ENCODE peak calls at places on chromosome 15, in eight cellular contexts. O is CD8-positive, alpha-beta T cell; M is neuronal stem cell; V is testis; D is adrenal gland; H is effector memory CD4-positive, alpha-beta T cell; B is colonic mucosa; C is suprapubic skin. T is an unnamed sample.

GRCh38 chr15:82952156-82953081 is at the start of gene HOMER2:
- DNase-seq in O (no peak), M (peak; percentile 40), V (peak; percentile 17), D (peak; percentile 43), H (no peak), B (no peak), C (no peak), T (peak; percentile 57)

GRCh38 chr15:101684384-101684783 is 32.2 kb upstream of the TM2D3 start:
- DNase-seq in O (no peak), M (no peak), V (no peak), D (no peak), H (no peak), B (no peak), C (no peak), T (no peak)

GRCh38 chr15:60962087-60962486 is 267.0 kb downstream of the RORA start:
- DNase-seq in O (no peak), M (no peak), V (no peak), D (no peak), H (no peak), B (no peak), C (no peak), T (no peak)

GRCh38 chr15:77611767-77612166 is 20.9 kb downstream of the LINGO1 start:
- DNase-seq in O (no peak), M (no peak), V (no peak), D (no peak), H (no peak), B (peak; percentile 65), C (no peak), T (no peak)

GRCh38 chr15:44489464-44489863 is 47.5 kb upstream of the EIF3J start:
- DNase-seq in O (no peak), M (no peak), V (no peak), D (no peak), H (no peak), B (no peak), C (no peak), T (no peak)

GRCh38 chr15:58190419-58190818 is 52.2 kb downstream of the AQP9 start:
- DNase-seq in O (no peak), M (no peak), V (no peak), D (no peak), H (no peak), B (no peak), C (no peak), T (no peak)

GRCh38 chr15:99057697-99058420 is 47.0 kb upstream of the SYNM start:
- DNase-seq in O (no peak), M (no peak), V (peak; percentile 21), D (no peak), H (no peak), B (no peak), C (no peak), T (no peak)

GRCh38 chr15:71691700-71692417 is 118.5 kb upstream of the NR2E3 start:
- DNase-seq in O (no peak), M (no peak), V (peak; percentile 40), D (no peak), H (no peak), B (no peak), C (no peak), T (peak; percentile 75)

GRCh38 chr15:63945005-63945788 is 101.1 kb downstream of the DAPK2 start:
- DNase-seq in O (peak; percentile 79), M (peak; percentile 54), V (peak; percentile 78), D (peak; percentile 71), H (peak; percentile 29), B (peak; percentile 87), C (no peak), T (peak; percentile 83)

GRCh38 chr15:79965836-79966630 is 5.0 kb downstream of the BCL2A1 start:
- DNase-seq in O (no peak), M (no peak), V (no peak), D (no peak), H (no peak), B (no peak), C (no peak), T (no peak)

GRCh38 chr15:58433597-58434333 is 2.0 kb downstream of the LIPC start:
- DNase-seq in O (no peak), M (no peak), V (no peak), D (no peak), H (no peak), B (peak; percentile 20), C (no peak), T (no peak)

GRCh38 chr15:80856400-80856799 is 77.2 kb downstream of the CEMIP start:
- DNase-seq in O (no peak), M (no peak), V (no peak), D (no peak), H (no peak), B (no peak), C (no peak), T (no peak)

GRCh38 chr15:71337197-71337845 is 222.1 kb downstream of the THSD4 start:
- DNase-seq in O (no peak), M (no peak), V (no peak), D (no peak), H (no peak), B (no peak), C (no peak), T (no peak)

GRCh38 chr15:101647251-101647650 is 4.9 kb downstream of the TM2D3 start:
- DNase-seq in O (no peak), M (no peak), V (no peak), D (no peak), H (no peak), B (no peak), C (no peak), T (no peak)

GRCh38 chr15:26066896-26067295 is 203.8 kb upstream of the ATP10A start:
- DNase-seq in O (no peak), M (no peak), V (no peak), D (no peak), H (no peak), B (no peak), C (no peak), T (no peak)

GRCh38 chr15:76840830-76841460 is 64.2 kb downstream of the SCAPER start:
- DNase-seq in O (no peak), M (no peak), V (no peak), D (no peak), H (no peak), B (no peak), C (no peak), T (no peak)

GRCh38 chr15:98562361-98562791 is 86.0 kb upstream of the IGF1R start:
- DNase-seq in O (no peak), M (no peak), V (no peak), D (no peak), H (no peak), B (no peak), C (no peak), T (no peak)

GRCh38 chr15:88932271-88932874 is 19.2 kb upstream of the MFGE8 start:
- DNase-seq in O (no peak), M (no peak), V (no peak), D (no peak), H (no peak), B (no peak), C (no peak), T (no peak)

GRCh38 chr15:42553549-42553948 is 4.9 kb downstream of the HAUS2 start:
- DNase-seq in O (no peak), M (no peak), V (no peak), D (no peak), H (no peak), B (no peak), C (no peak), T (no peak)

GRCh38 chr15:42558739-42559138 is 10.1 kb downstream of the HAUS2 start:
- DNase-seq in O (no peak), M (no peak), V (no peak), D (no peak), H (no peak), B (no peak), C (no peak), T (no peak)
- H3K36me3 ChIP-seq in O (peaks cover 15% of the 10 kb centered on the region), M (peaks cover 64% of the 10 kb centered on the region), V (no peaks in the 10 kb centered on the region), D (no peaks in the 10 kb centered on the region), H (peaks cover 27% of the 10 kb centered on the region), B (peaks cover 8% of the 10 kb centered on the region), C (peaks cover 54% of the 10 kb centered on the region), T (no peaks in the 10 kb centered on the region)

GRCh38 chr15:84840255-84840654 is 23.1 kb downstream of the ALPK3 start:
- DNase-seq in O (no peak), M (no peak), V (no peak), D (no peak), H (no peak), B (no peak), C (no peak), T (no peak)
- H3K27ac ChIP-seq in O (no peak overlapping the region), M (no peak overlapping the region), V (no peak overlapping the region), D (peak overlapping the region; percentile 88), H (no peak overlapping the region), B (peak overlapping the region; percentile 5), C (peak overlapping the region; percentile 10), T (peak overlapping the region; percentile 57)

DNA sequence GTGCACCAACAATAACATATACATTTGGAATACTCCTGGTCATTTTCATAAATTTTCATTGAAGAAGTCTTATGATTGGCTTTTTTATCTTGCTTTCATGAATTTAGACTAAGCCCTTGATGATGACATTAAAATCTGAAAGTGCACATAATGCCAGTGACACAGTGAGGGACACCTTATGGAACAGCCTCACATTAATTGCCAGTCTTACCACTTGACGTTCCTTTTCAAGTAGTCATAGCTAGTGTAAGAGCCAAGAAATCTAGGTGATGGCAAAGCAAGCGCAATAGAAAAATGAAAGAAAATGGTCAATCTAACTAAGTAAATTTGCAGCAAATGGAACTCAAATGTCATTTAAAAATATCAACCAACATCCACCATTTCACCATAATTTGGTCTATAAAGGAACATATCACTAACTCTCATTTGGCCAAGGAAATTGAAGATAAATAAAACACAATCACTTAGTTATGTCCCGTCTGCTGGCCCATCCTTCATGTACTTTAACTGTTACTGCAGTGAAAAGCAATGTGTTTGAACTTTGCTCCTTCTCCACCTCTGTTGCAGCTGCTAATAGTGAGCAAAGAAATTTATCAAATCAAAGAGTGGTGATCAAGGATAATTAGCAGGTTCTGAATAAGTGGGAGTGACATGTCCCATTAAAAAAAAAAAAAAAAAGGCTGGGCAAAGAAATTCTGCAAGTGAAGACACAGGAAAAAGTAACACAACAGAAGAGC is 110.0 kb downstream of the TJP1 start:
- DNase-seq in O (no peak), M (no peak), V (no peak), D (no peak), H (no peak), B (no peak), C (no peak), T (no peak)
- H3K36me3 ChIP-seq in O (no peaks in the 10 kb centered on the region), M (peaks cover 94% of the 10 kb centered on the region), V (no peaks in the 10 kb centered on the region), D (no peaks in the 10 kb centered on the region), H (no peaks in the 10 kb centered on the region), B (no peaks in the 10 kb centered on the region), C (peaks cover 80% of the 10 kb centered on the region), T (no peaks in the 10 kb centered on the region)

DNA sequence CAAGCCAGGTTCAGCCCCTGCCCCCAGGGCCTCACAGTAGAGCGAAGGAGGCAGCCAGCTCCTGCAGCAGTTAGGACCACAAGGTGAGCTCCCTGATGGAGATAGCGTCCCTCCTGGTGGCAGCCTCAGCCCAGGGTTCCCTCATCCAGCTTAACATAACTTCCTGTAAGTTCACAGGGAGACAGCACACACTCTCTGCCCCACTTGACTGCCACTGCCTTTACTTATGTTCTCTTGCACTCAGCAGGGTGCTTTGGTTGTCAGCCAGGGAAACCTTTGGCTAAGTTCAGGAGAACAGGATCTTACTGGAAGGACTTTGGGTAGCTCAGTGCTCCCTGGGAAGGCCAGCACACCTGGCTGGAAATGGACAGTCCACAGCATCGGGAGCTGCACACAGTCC is 10.9 kb downstream of the KBTBD13 start:
- DNase-seq in O (no peak), M (no peak), V (no peak), D (no peak), H (no peak), B (no peak), C (no peak), T (no peak)
- H3K27ac ChIP-seq in O (no peak overlapping the region), M (no peak overlapping the region), V (peak overlapping the region; percentile 73), D (no peak overlapping the region), H (no peak overlapping the region), B (peak overlapping the region; percentile 89), C (peak overlapping the region; percentile 43), T (peak overlapping the region; percentile 92)

T was measured in breast epithelium.